ENCODE peak calls at places on chromosomes 3 and 15, in eight cellular contexts. U is neural progenitor cell, X is H9, P is OCI-LY7, R is IMR-90, A is fibroblast of lung, E is HepG2, G is astrocyte. Q is an unnamed sample.

GRCh38 chr3:129346690-129347440 is 68.2 kb downstream of the HMCES start:
- DNase-seq in U (no peak), X (no peak), P (peak; percentile 9), R (no peak), A (peak; percentile 10), E (no peak), G (no peak), Q (no peak)

GRCh38 chr15:32979710-32980109 is 214.8 kb downstream of the FMN1 start:
- DNase-seq in U (peak; percentile 16), X (no peak), P (no peak), R (peak; percentile 98), A (peak; percentile 95), E (no peak), G (peak; percentile 100), Q (peak; percentile 61)

GRCh38 chr3:117597865-117598264 is 888.3 kb downstream of the TUSC7 start:
- DNase-seq in U (no peak), X (no peak), P (no peak), R (no peak), A (no peak), E (no peak), G (no peak), Q (no peak)

GRCh38 chr3:187567741-187568140 is 102.5 kb downstream of the SST start:
- DNase-seq in U (no peak), X (no peak), P (no peak), R (peak; percentile 57), A (no peak), E (peak; percentile 7), G (peak; percentile 97), Q (peak; percentile 5)

GRCh38 chr15:46304320-46304719 is 669.5 kb downstream of the SQOR start:
- DNase-seq in U (peak; percentile 50), X (peak; percentile 55), P (peak; percentile 58), R (no peak), A (no peak), E (peak; percentile 4), G (no peak), Q (no peak)

GRCh38 chr15:99443056-99443756 is 122.6 kb upstream of the MEF2A start:
- DNase-seq in U (no peak), X (no peak), P (no peak), R (no peak), A (no peak), E (no peak), G (no peak), Q (no peak)

GRCh38 chr3:75176886-75177285 is 487.2 kb upstream of the FRG2C start:
- DNase-seq in U (peak; percentile 43), X (no peak), P (no peak), R (no peak), A (no peak), E (no peak), G (no peak), Q (no peak)

GRCh38 chr15:63226155-63226883 is 36.9 kb downstream of the RAB8B start:
- DNase-seq in U (no peak), X (no peak), P (no peak), R (no peak), A (no peak), E (no peak), G (no peak), Q (no peak)

GRCh38 chr15:32651229-32651837 is 9.8 kb downstream of the SCG5 start:
- DNase-seq in U (peak; percentile 74), X (peak; percentile 82), P (peak; percentile 63), R (peak; percentile 73), A (peak; percentile 72), E (peak; percentile 48), G (no peak), Q (peak; percentile 47)

GRCh38 chr3:107128942-107129341 is 248.3 kb upstream of the CCDC54 start:
- DNase-seq in U (no peak), X (no peak), P (no peak), R (peak; percentile 4), A (peak; percentile 7), E (no peak), G (no peak), Q (no peak)

GRCh38 chr15:68820205-68820588 is 498 bp downstream of the ANP32A start:
- DNase-seq in U (peak; percentile 66), X (no peak), P (peak; percentile 67), R (no peak), A (no peak), E (peak; percentile 21), G (no peak), Q (no peak)

GRCh38 chr15:42608110-42608531 is 32.7 kb downstream of the STARD9 start:
- DNase-seq in U (no peak), X (no peak), P (peak; percentile 69), R (no peak), A (no peak), E (no peak), G (peak; percentile 69), Q (peak; percentile 33)

GRCh38 chr3:58335432-58335947 is 2.8 kb downstream of the PXK start:
- DNase-seq in U (no peak), X (no peak), P (no peak), R (no peak), A (no peak), E (no peak), G (no peak), Q (no peak)
- H2AFZ ChIP-seq in U (no peak overlapping the region), X (no peak overlapping the region), P (no peak overlapping the region), R (no peak overlapping the region), A (no peak overlapping the region), E (no peak overlapping the region), G (no peak overlapping the region), Q (peak overlapping the region; percentile 34)

GRCh38 chr3:138180375-138181029 is 5.8 kb upstream of the DBR1 start:
- DNase-seq in U (peak; percentile 23), X (no peak), P (peak; percentile 59), R (peak; percentile 47), A (peak; percentile 61), E (peak; percentile 50), G (peak; percentile 18), Q (peak; percentile 37)
- TF ChIP-seq CTCF in U (peak; percentile 50), X (peak; percentile 63), P (peak; percentile 88), R (peak; percentile 59), A (peak; percentile 46), E (peak; percentile 81), G (peak; percentile 52), Q (peak; percentile 46)

DNA sequence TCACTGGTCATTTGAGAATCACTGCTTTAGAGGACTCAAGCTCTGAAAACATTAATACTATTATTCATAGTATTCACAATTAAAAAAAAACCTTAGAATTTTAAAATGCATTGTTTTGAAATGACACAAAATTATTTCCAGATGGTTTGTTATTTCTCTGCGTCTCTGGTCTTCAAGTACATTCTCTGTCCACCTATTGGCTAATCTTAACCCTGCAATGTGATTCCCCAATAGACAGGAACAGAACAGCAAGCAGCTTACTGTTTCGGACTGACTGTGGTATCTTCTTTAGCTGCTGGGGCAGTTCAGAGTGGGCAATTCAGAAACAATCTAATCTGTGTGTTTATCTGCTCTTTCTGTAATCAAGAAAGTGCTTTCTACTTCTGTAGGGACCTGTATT is 71.4 kb downstream of the OTOL1 start:
- DNase-seq in U (no peak), X (no peak), P (no peak), R (no peak), A (peak; percentile 64), E (no peak), G (peak; percentile 44), Q (no peak)
- H2AFZ ChIP-seq in U (no peak overlapping the region), X (no peak overlapping the region), P (no peak overlapping the region), R (no peak overlapping the region), A (no peak overlapping the region), E (no peak overlapping the region), G (no peak overlapping the region), Q (no peak overlapping the region)

DNA sequence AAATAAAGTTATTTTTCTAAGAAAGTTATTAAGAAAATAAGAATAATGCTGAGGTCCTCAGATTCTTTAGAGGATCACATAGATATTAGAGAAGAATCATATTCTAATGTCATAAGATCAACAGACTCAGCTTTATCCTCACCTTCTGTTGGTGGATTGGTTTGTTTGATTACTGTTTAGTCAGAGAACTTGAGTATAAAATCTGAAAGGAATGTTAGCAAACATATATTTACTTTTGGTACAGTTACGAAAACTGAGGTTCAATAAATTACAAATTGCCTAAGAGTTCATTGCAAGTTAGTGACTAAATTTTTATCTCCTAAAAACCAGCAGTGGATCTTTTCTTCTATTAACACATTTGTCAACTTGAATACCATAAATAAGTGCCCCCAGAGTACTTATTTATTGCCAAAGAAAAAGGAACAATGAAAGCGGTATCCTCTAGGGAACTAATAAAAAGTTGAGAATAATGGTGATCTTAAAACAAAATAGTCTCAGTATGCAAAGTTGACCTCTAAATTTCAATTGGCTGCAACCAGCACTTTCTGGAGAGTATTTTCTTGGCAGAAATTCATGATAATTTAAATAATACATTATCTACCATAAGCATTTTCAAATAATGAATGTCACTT is 296.7 kb downstream of the OTOL1 start:
- DNase-seq in U (no peak), X (no peak), P (no peak), R (no peak), A (no peak), E (no peak), G (no peak), Q (no peak)
- TF ChIP-seq CTCF in U (no peak), X (no peak), P (no peak), R (no peak), A (no peak), E (no peak), G (no peak), Q (no peak)

GRCh38 chr3:194223951-194224350 is 88.0 kb downstream of the HES1 start:
- DNase-seq in U (no peak), X (no peak), P (no peak), R (no peak), A (no peak), E (no peak), G (no peak), Q (no peak)

GRCh38 chr3:194218646-194219453 is 82.9 kb downstream of the HES1 start:
- DNase-seq in U (no peak), X (no peak), P (peak; percentile 11), R (no peak), A (no peak), E (no peak), G (no peak), Q (no peak)

GRCh38 chr3:194219826-194220407 is 84.0 kb downstream of the HES1 start:
- DNase-seq in U (no peak), X (no peak), P (no peak), R (no peak), A (no peak), E (no peak), G (no peak), Q (no peak)

GRCh38 chr3:194224536-194224935 is 88.6 kb downstream of the HES1 start:
- DNase-seq in U (no peak), X (no peak), P (no peak), R (no peak), A (no peak), E (no peak), G (no peak), Q (no peak)

GRCh38 chr3:194220776-194221735 is 85.1 kb downstream of the HES1 start:
- DNase-seq in U (no peak), X (no peak), P (no peak), R (no peak), A (no peak), E (no peak), G (peak; percentile 81), Q (peak; percentile 39)
- H2AFZ ChIP-seq in U (no peak overlapping the region), X (no peak overlapping the region), P (no peak overlapping the region), R (no peak overlapping the region), A (no peak overlapping the region), E (no peak overlapping the region), G (peak overlapping the region; percentile 19), Q (no peak overlapping the region)